ENCODE peak calls at places on chromosome 17, in six cellular contexts. One of them, this sample, is unnamed.

GRCh38 chr17:33492082-33492481 is 199.0 kb upstream of the ASIC2 start:
- DNase-seq in choroid plexus epithelial cell: no peak
- DNase-seq in IMR-90: no peak
- DNase-seq in fibroblast of pulmonary artery: no peak
- DNase-seq in fibroblast of mammary gland: no peak
- DNase-seq in effector memory CD4-positive, alpha-beta T cell: no peak
- DNase-seq in this sample: no peak

GRCh38 chr17:80835816-80836657 is 155.6 kb upstream of the CHMP6 start:
- DNase-seq in choroid plexus epithelial cell: no peak
- DNase-seq in fibroblast of mammary gland: no peak
- DNase-seq in fibroblast of pulmonary artery: no peak
- DNase-seq in IMR-90: no peak
- DNase-seq in effector memory CD4-positive, alpha-beta T cell: no peak
- DNase-seq in this sample: no peak

GRCh38 chr17:33451221-33451620 is 158.1 kb upstream of the ASIC2 start:
- DNase-seq in choroid plexus epithelial cell: peak; percentile 14
- DNase-seq in fibroblast of pulmonary artery: peak; percentile 58
- DNase-seq in effector memory CD4-positive, alpha-beta T cell: no peak
- DNase-seq in IMR-90: no peak
- DNase-seq in fibroblast of mammary gland: no peak
- DNase-seq in this sample: no peak

GRCh38 chr17:32546031-32546444 is 59.2 kb downstream of the CDK5R1 start:
- DNase-seq in IMR-90: no peak
- DNase-seq in effector memory CD4-positive, alpha-beta T cell: no peak
- DNase-seq in choroid plexus epithelial cell: no peak
- DNase-seq in fibroblast of mammary gland: no peak
- DNase-seq in fibroblast of pulmonary artery: no peak
- DNase-seq in this sample: no peak

GRCh38 chr17:53979991-53980390 is 157.3 kb downstream of the KIF2B start:
- DNase-seq in choroid plexus epithelial cell: no peak
- DNase-seq in IMR-90: no peak
- DNase-seq in effector memory CD4-positive, alpha-beta T cell: no peak
- DNase-seq in fibroblast of pulmonary artery: no peak
- DNase-seq in fibroblast of mammary gland: no peak
- DNase-seq in this sample: no peak

GRCh38 chr17:34633351-34633750 is 54.0 kb downstream of the TMEM132E start:
- DNase-seq in choroid plexus epithelial cell: no peak
- DNase-seq in fibroblast of mammary gland: no peak
- DNase-seq in fibroblast of pulmonary artery: no peak
- DNase-seq in IMR-90: no peak
- DNase-seq in effector memory CD4-positive, alpha-beta T cell: no peak
- DNase-seq in this sample: no peak

GRCh38 chr17:57294629-57295501 is 38.5 kb downstream of the MSI2 start:
- DNase-seq in effector memory CD4-positive, alpha-beta T cell: no peak
- DNase-seq in fibroblast of pulmonary artery: no peak
- DNase-seq in choroid plexus epithelial cell: peak; percentile 59
- DNase-seq in IMR-90: peak; percentile 41
- DNase-seq in fibroblast of mammary gland: no peak
- DNase-seq in this sample: peak; percentile 15

GRCh38 chr17:10070690-10071089 is 127.7 kb downstream of the GAS7 start:
- DNase-seq in fibroblast of mammary gland: no peak
- DNase-seq in fibroblast of pulmonary artery: no peak
- DNase-seq in effector memory CD4-positive, alpha-beta T cell: no peak
- DNase-seq in IMR-90: no peak
- DNase-seq in choroid plexus epithelial cell: no peak
- DNase-seq in this sample: no peak

GRCh38 chr17:40499551-40500189 is 1.8 kb downstream of the TNS4 start:
- DNase-seq in effector memory CD4-positive, alpha-beta T cell: no peak
- DNase-seq in IMR-90: peak; percentile 60
- DNase-seq in fibroblast of mammary gland: peak; percentile 58
- DNase-seq in fibroblast of pulmonary artery: peak; percentile 80
- DNase-seq in choroid plexus epithelial cell: peak; percentile 69
- DNase-seq in this sample: peak; percentile 72

GRCh38 chr17:15279011-15279477 is 13.9 kb upstream of the PMP22 start:
- DNase-seq in fibroblast of pulmonary artery: peak; percentile 47
- DNase-seq in effector memory CD4-positive, alpha-beta T cell: no peak
- DNase-seq in choroid plexus epithelial cell: peak; percentile 59
- DNase-seq in IMR-90: peak; percentile 97
- DNase-seq in fibroblast of mammary gland: peak; percentile 98
- DNase-seq in this sample: peak; percentile 83

GRCh38 chr17:31321481-31321880 is at the start of gene EVI2A:
- DNase-seq in IMR-90: peak; percentile 88
- DNase-seq in effector memory CD4-positive, alpha-beta T cell: peak; percentile 72
- DNase-seq in choroid plexus epithelial cell: peak; percentile 90
- DNase-seq in fibroblast of pulmonary artery: peak; percentile 83
- DNase-seq in fibroblast of mammary gland: peak; percentile 92
- DNase-seq in this sample: peak; percentile 58

GRCh38 chr17:1280652-1281051 is 1.2 kb downstream of the TRARG1 start:
- DNase-seq in fibroblast of mammary gland: no peak
- DNase-seq in choroid plexus epithelial cell: no peak
- DNase-seq in fibroblast of pulmonary artery: no peak
- DNase-seq in IMR-90: no peak
- DNase-seq in effector memory CD4-positive, alpha-beta T cell: no peak
- DNase-seq in this sample: no peak

GRCh38 chr17:17739388-17740066 is 58.3 kb downstream of the RAI1 start:
- DNase-seq in choroid plexus epithelial cell: peak; percentile 55
- DNase-seq in effector memory CD4-positive, alpha-beta T cell: no peak
- DNase-seq in IMR-90: peak; percentile 64
- DNase-seq in fibroblast of mammary gland: peak; percentile 72
- DNase-seq in fibroblast of pulmonary artery: peak; percentile 43
- DNase-seq in this sample: peak; percentile 59

GRCh38 chr17:77966476-77966875 is 8.0 kb downstream of the TNRC6C start:
- DNase-seq in IMR-90: no peak
- DNase-seq in fibroblast of pulmonary artery: no peak
- DNase-seq in effector memory CD4-positive, alpha-beta T cell: no peak
- DNase-seq in fibroblast of mammary gland: peak; percentile 21
- DNase-seq in choroid plexus epithelial cell: no peak
- DNase-seq in this sample: no peak

GRCh38 chr17:45273551-45273957 is 11.7 kb upstream of the SPATA32 start:
- DNase-seq in IMR-90: no peak
- DNase-seq in choroid plexus epithelial cell: no peak
- DNase-seq in effector memory CD4-positive, alpha-beta T cell: no peak
- DNase-seq in fibroblast of mammary gland: peak; percentile 76
- DNase-seq in fibroblast of pulmonary artery: no peak
- DNase-seq in this sample: no peak

GRCh38 chr17:56870163-56870651 is 36.3 kb downstream of the DGKE start:
- DNase-seq in IMR-90: peak; percentile 18
- DNase-seq in fibroblast of mammary gland: peak; percentile 8
- DNase-seq in choroid plexus epithelial cell: no peak
- DNase-seq in fibroblast of pulmonary artery: no peak
- DNase-seq in effector memory CD4-positive, alpha-beta T cell: no peak
- DNase-seq in this sample: no peak

GRCh38 chr17:8755590-8756255 is 2.6 kb downstream of the SPDYE4 start:
- DNase-seq in choroid plexus epithelial cell: no peak
- DNase-seq in effector memory CD4-positive, alpha-beta T cell: no peak
- DNase-seq in fibroblast of pulmonary artery: no peak
- DNase-seq in fibroblast of mammary gland: no peak
- DNase-seq in IMR-90: no peak
- DNase-seq in this sample: no peak

GRCh38 chr17:10109146-10109545 is 89.3 kb downstream of the GAS7 start:
- DNase-seq in fibroblast of pulmonary artery: no peak
- DNase-seq in choroid plexus epithelial cell: no peak
- DNase-seq in IMR-90: no peak
- DNase-seq in effector memory CD4-positive, alpha-beta T cell: no peak
- DNase-seq in fibroblast of mammary gland: no peak
- DNase-seq in this sample: no peak

GRCh38 chr17:72789711-72790110 is 302.8 kb downstream of the SLC39A11 start:
- DNase-seq in IMR-90: no peak
- DNase-seq in fibroblast of pulmonary artery: no peak
- DNase-seq in choroid plexus epithelial cell: no peak
- DNase-seq in fibroblast of mammary gland: no peak
- DNase-seq in effector memory CD4-positive, alpha-beta T cell: no peak
- DNase-seq in this sample: no peak

GRCh38 chr17:31318298-31319190 is 2.9 kb downstream of the EVI2A start:
- DNase-seq in choroid plexus epithelial cell: peak; percentile 93
- DNase-seq in fibroblast of mammary gland: peak; percentile 96
- DNase-seq in effector memory CD4-positive, alpha-beta T cell: peak; percentile 66
- DNase-seq in IMR-90: peak; percentile 85
- DNase-seq in fibroblast of pulmonary artery: peak; percentile 90
- DNase-seq in this sample: peak; percentile 88

GRCh38 chr17:61404702-61405046 is 5.0 kb downstream of the TBX2 start:
- DNase-seq in fibroblast of mammary gland: no peak
- DNase-seq in choroid plexus epithelial cell: no peak
- DNase-seq in effector memory CD4-positive, alpha-beta T cell: no peak
- DNase-seq in IMR-90: peak; percentile 36
- DNase-seq in fibroblast of pulmonary artery: no peak
- DNase-seq in this sample: no peak

GRCh38 chr17:61405047-61405685 is 5.5 kb downstream of the TBX2 start:
- DNase-seq in effector memory CD4-positive, alpha-beta T cell: no peak
- DNase-seq in IMR-90: peak; percentile 41
- DNase-seq in fibroblast of pulmonary artery: no peak
- DNase-seq in choroid plexus epithelial cell: no peak
- DNase-seq in fibroblast of mammary gland: no peak
- DNase-seq in this sample: no peak

GRCh38 chr17:61402978-61403845 is 3.6 kb downstream of the TBX2 start:
- DNase-seq in IMR-90: peak; percentile 66
- DNase-seq in effector memory CD4-positive, alpha-beta T cell: no peak
- DNase-seq in fibroblast of mammary gland: no peak
- DNase-seq in choroid plexus epithelial cell: peak; percentile 41
- DNase-seq in fibroblast of pulmonary artery: no peak
- DNase-seq in this sample: no peak

GRCh38 chr17:61405686-61406542 is 6.3 kb downstream of the TBX2 start:
- DNase-seq in fibroblast of mammary gland: no peak
- DNase-seq in IMR-90: peak; percentile 27
- DNase-seq in choroid plexus epithelial cell: no peak
- DNase-seq in fibroblast of pulmonary artery: no peak
- DNase-seq in effector memory CD4-positive, alpha-beta T cell: no peak
- DNase-seq in this sample: no peak

GRCh38 chr17:61403846-61404701 is 4.4 kb downstream of the TBX2 start:
- DNase-seq in fibroblast of pulmonary artery: no peak
- DNase-seq in IMR-90: peak; percentile 69
- DNase-seq in choroid plexus epithelial cell: no peak
- DNase-seq in fibroblast of mammary gland: no peak
- DNase-seq in effector memory CD4-positive, alpha-beta T cell: no peak
- DNase-seq in this sample: peak; percentile 90
- H3K4me3 ChIP-seq in fibroblast of pulmonary artery: no peak overlapping the region
- H3K4me3 ChIP-seq in IMR-90: peak overlapping the region; percentile 98
- H3K4me3 ChIP-seq in choroid plexus epithelial cell: no peak overlapping the region
- H3K4me3 ChIP-seq in fibroblast of mammary gland: peak overlapping the region; percentile 86
- H3K4me3 ChIP-seq in effector memory CD4-positive, alpha-beta T cell: peak overlapping the region; percentile 48
- H3K4me3 ChIP-seq in this sample: no peak overlapping the region

DNA sequence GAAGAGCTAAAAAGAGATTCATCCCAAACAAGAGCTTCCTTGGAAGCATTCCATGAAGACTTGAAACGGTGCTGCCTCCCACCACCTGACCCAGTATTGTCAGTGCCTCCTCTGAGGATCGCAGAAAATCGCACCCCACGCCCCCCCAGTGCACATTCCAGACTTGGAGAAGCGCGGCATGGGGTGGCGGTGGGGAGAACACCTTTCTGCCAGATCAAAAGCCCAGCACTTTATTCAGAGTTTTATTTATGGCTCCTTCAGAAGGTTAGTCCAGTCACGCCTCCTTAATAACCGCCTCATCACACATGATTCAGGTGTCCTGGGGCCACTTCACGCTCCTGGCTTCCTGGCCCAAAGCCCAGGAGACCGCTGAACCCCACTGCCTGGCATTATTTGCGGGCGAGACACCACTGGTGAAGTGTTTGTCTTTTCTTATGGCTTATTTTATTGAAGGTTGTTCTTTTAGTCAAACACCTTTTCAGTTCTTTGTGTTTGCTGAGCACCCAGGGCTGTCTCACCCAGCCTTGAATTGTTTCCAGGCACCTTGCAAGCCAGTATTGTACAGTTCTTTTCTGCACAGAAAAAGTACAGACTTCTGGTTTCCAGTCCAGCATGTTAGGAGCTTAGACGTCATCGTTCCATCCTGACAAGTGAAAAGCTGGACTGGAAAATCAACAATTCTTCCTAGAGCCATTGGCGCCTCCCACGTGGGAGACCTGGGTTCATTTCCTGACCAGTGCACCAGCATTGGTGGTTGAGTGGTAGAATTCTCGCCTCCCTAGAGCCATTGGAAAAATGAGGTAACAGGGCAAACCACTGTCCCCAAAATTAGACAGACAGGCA is 79.6 kb upstream of the CACNG5 start:
- DNase-seq in fibroblast of pulmonary artery: no peak
- DNase-seq in IMR-90: no peak
- DNase-seq in effector memory CD4-positive, alpha-beta T cell: no peak
- DNase-seq in fibroblast of mammary gland: no peak
- DNase-seq in choroid plexus epithelial cell: no peak
- DNase-seq in this sample: peak; percentile 75
- H3K4me3 ChIP-seq in fibroblast of pulmonary artery: no peak overlapping the region
- H3K4me3 ChIP-seq in IMR-90: no peak overlapping the region
- H3K4me3 ChIP-seq in effector memory CD4-positive, alpha-beta T cell: no peak overlapping the region
- H3K4me3 ChIP-seq in fibroblast of mammary gland: no peak overlapping the region
- H3K4me3 ChIP-seq in choroid plexus epithelial cell: no peak overlapping the region
- H3K4me3 ChIP-seq in this sample: no peak overlapping the region

DNA sequence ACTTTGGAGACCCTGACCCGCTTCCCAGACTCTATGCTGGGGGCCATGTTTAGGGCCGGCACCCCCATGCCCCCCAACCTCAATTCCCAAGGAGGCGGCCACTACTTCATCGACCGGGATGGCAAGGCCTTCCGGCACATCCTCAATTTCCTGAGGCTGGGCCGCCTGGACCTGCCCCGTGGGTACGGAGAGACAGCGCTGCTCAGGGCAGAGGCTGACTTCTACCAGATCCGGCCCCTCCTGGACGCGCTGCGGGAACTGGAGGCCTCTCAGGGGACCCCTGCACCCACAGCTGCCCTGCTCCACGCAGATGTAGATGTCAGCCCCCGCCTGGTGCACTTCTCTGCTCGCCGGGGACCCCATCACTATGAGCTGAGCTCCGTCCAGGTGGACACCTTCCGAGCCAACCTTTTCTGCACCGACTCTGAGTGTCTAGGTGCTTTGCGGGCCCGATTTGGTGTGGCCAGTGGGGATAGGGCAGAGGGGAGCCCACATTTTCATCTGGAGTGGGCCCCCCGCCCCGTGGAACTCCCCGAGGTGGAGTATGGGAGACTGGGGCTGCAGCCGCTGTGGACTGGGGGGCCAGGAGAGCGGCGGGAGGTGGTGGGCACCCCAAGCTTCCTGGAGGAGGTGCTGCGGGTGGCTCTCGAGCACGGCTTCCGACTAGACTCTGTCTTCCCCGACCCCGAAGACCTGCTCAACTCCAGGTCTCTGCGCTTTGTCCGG is 1.1 kb downstream of the KCTD11 start:
- DNase-seq in fibroblast of mammary gland: no peak
- DNase-seq in effector memory CD4-positive, alpha-beta T cell: no peak
- DNase-seq in fibroblast of pulmonary artery: no peak
- DNase-seq in choroid plexus epithelial cell: no peak
- DNase-seq in IMR-90: no peak
- DNase-seq in this sample: no peak
- H3K4me3 ChIP-seq in fibroblast of mammary gland: peak overlapping the region; percentile 71
- H3K4me3 ChIP-seq in effector memory CD4-positive, alpha-beta T cell: no peak overlapping the region
- H3K4me3 ChIP-seq in fibroblast of pulmonary artery: peak overlapping the region; percentile 77
- H3K4me3 ChIP-seq in choroid plexus epithelial cell: no peak overlapping the region
- H3K4me3 ChIP-seq in IMR-90: peak overlapping the region; percentile 93
- H3K4me3 ChIP-seq in this sample: peak overlapping the region; percentile 89

GRCh38 chr17:75465039-75465438 is 8.6 kb downstream of the TMEM94 start:
- DNase-seq in fibroblast of mammary gland: no peak
- DNase-seq in choroid plexus epithelial cell: no peak
- DNase-seq in fibroblast of pulmonary artery: no peak
- DNase-seq in IMR-90: no peak
- DNase-seq in effector memory CD4-positive, alpha-beta T cell: no peak
- DNase-seq in this sample: no peak
- H3K4me3 ChIP-seq in fibroblast of mammary gland: no peak overlapping the region
- H3K4me3 ChIP-seq in choroid plexus epithelial cell: no peak overlapping the region
- H3K4me3 ChIP-seq in fibroblast of pulmonary artery: no peak overlapping the region
- H3K4me3 ChIP-seq in IMR-90: no peak overlapping the region
- H3K4me3 ChIP-seq in effector memory CD4-positive, alpha-beta T cell: no peak overlapping the region
- H3K4me3 ChIP-seq in this sample: no peak overlapping the region

This sample was measured in epithelial cell of esophagus.